ENCODE peak calls at places on chromosomes 4 and X, in eight cellular contexts. F is tibial artery; P is WERI-Rb-1; Q is nephron progenitor cell; S is endothelial cell; L is cardiac fibroblast; V is CD8-positive, alpha-beta T cell; I is esophagus squamous epithelium. T is an unnamed sample.

GRCh38 chr4:122000849-122001248 is 49.0 kb upstream of the TRPC3 start:
- DNase-seq in F (no peak), L (no peak), P (no peak), V (no peak), Q (no peak), I (no peak), S (no peak), T (no peak)

GRCh38 chrX:23012636-23013035 is 12.9 kb downstream of the DDX53 start:
- DNase-seq in I (no peak), L (no peak), V (no peak), Q (no peak), S (no peak), F (no peak), P (no peak), T (no peak)

GRCh38 chrX:46715521-46715920 is 43.4 kb downstream of the SLC9A7 start:
- DNase-seq in P (no peak), Q (no peak), I (no peak), F (no peak), L (no peak), S (no peak), V (no peak), T (no peak)

GRCh38 chr4:128424524-128425195 is 137.0 kb upstream of the PGRMC2 start:
- DNase-seq in S (no peak), P (no peak), F (no peak), I (no peak), V (no peak), Q (no peak), L (peak), T (no peak)

GRCh38 chr4:127140306-127140705 is 492.5 kb upstream of the INTU start:
- DNase-seq in F (no peak), Q (no peak), L (no peak), V (no peak), I (no peak), P (no peak), S (no peak), T (no peak)

GRCh38 chr4:89598602-89599001 is 238.4 kb downstream of the SNCA start:
- DNase-seq in Q (no peak), P (no peak), L (peak), V (no peak), I (no peak), S (no peak), F (no peak), T (no peak)

GRCh38 chrX:148609766-148610698 is 109.6 kb downstream of the AFF2 start:
- DNase-seq in P (peak), V (no peak), L (no peak), F (no peak), I (no peak), S (no peak), Q (peak), T (no peak)

GRCh38 chr4:163681208-163681821 is 186.8 kb downstream of the TMA16 start:
- DNase-seq in P (peak), I (no peak), L (peak), V (no peak), S (peak), F (no peak), Q (peak), T (no peak)

GRCh38 chrX:66872771-66873170 is 233.9 kb upstream of the EDA2R start:
- DNase-seq in L (no peak), Q (no peak), P (no peak), V (no peak), F (no peak), I (no peak), S (no peak), T (no peak)

GRCh38 chr4:123406862-123407261 is 10.3 kb downstream of the SPRY1 start:
- DNase-seq in V (no peak), F (no peak), S (no peak), P (peak), Q (no peak), I (no peak), L (peak), T (no peak)

GRCh38 chrX:24424948-24425347 is 40.1 kb upstream of the PDK3 start:
- DNase-seq in F (peak), V (no peak), P (no peak), I (no peak), Q (no peak), L (peak), S (no peak), T (no peak)

GRCh38 chr4:99008051-99008450 is 12.5 kb downstream of the METAP1 start:
- DNase-seq in I (no peak), S (no peak), Q (no peak), L (no peak), P (no peak), F (no peak), V (no peak), T (no peak)

GRCh38 chr4:36004231-36004851 is 240.0 kb downstream of the ARAP2 start:
- DNase-seq in V (no peak), I (no peak), Q (no peak), S (no peak), F (no peak), L (no peak), P (no peak), T (no peak)

GRCh38 chrX:151476597-151476996 is 79.6 kb downstream of the VMA21 start:
- DNase-seq in I (no peak), L (no peak), S (no peak), Q (no peak), F (no peak), V (no peak), P (no peak), T (no peak)

GRCh38 chrX:21883258-21883657 is 27.5 kb downstream of the YY2 start:
- DNase-seq in V (no peak), I (no peak), F (peak), L (peak), S (no peak), P (no peak), Q (no peak), T (no peak)

GRCh38 chr4:5098176-5098575 is 46.9 kb downstream of the STK32B start:
- DNase-seq in V (no peak), P (no peak), I (no peak), Q (no peak), F (no peak), S (no peak), L (no peak), T (no peak)

GRCh38 chr4:170109586-170110289 is 20.0 kb upstream of the AADAT start:
- DNase-seq in F (no peak), V (no peak), I (no peak), L (peak), S (no peak), P (no peak), Q (no peak), T (no peak)

GRCh38 chr4:133154725-133155124 is 5.6 kb downstream of the PCDH10 start:
- DNase-seq in S (peak), V (no peak), Q (peak), F (no peak), L (peak), P (peak), I (no peak), T (no peak)

GRCh38 chrX:134603806-134604700 is 54.2 kb downstream of the PLAC1 start:
- DNase-seq in P (no peak), Q (no peak), I (no peak), V (no peak), L (peak), S (no peak), F (no peak), T (no peak)

GRCh38 chr4:134747108-134747805 is 545.7 kb upstream of the PABPC4L start:
- DNase-seq in P (no peak), S (no peak), I (no peak), L (no peak), F (no peak), Q (no peak), V (no peak), T (no peak)

GRCh38 chr4:1026115-1026514 is 14.7 kb downstream of the FGFRL1 start:
- DNase-seq in S (no peak), L (no peak), I (no peak), P (peak), V (no peak), F (no peak), Q (peak), T (no peak)

GRCh38 chr4:187016101-187016500 is 292.4 kb upstream of the FAT1 start:
- DNase-seq in F (no peak), P (no peak), L (no peak), I (no peak), Q (no peak), S (no peak), V (no peak), T (no peak)

GRCh38 chr4:37430718-37431416 is 186.3 kb downstream of the NWD2 start:
- DNase-seq in F (no peak), S (no peak), Q (no peak), V (no peak), I (no peak), L (no peak), P (no peak), T (no peak)

GRCh38 chr4:21113496-21114213 is 413.4 kb downstream of the PACRGL start:
- DNase-seq in V (no peak), L (peak), F (no peak), I (no peak), P (no peak), S (no peak), Q (no peak), T (no peak)

GRCh38 chr4:91319869-91320268 is 983.9 kb upstream of the GRID2 start:
- DNase-seq in V (no peak), S (no peak), F (no peak), L (no peak), P (no peak), Q (no peak), I (no peak), T (no peak)

GRCh38 chr4:14345356-14345775 is 656.9 kb upstream of the CPEB2 start:
- DNase-seq in F (no peak), V (no peak), Q (no peak), S (no peak), L (peak), P (no peak), I (no peak), T (no peak)

GRCh38 chr4:131339137-131339536 is 1810.0 kb upstream of the PCDH10 start:
- DNase-seq in I (no peak), L (no peak), V (no peak), F (no peak), P (no peak), S (no peak), Q (no peak), T (no peak)

GRCh38 chrX:15737957-15738685 is at the start of gene CA5B:
- DNase-seq in F (peak), S (peak), P (peak), I (peak), Q (peak), L (peak), V (peak), T (peak)

GRCh38 chrX:135632353-135632752 is 81.1 kb upstream of the CT45A1 start:
- DNase-seq in Q (no peak), L (peak), I (no peak), S (no peak), F (no peak), V (no peak), P (no peak), T (no peak)

GRCh38 chr4:121454251-121454979 is 73.6 kb upstream of the QRFPR start:
- DNase-seq in I (no peak), P (no peak), F (no peak), S (peak), Q (peak), V (no peak), L (no peak), T (no peak)

GRCh38 chr4:20017439-20017838 is 234.3 kb upstream of the SLIT2 start:
- DNase-seq in V (no peak), P (no peak), Q (no peak), F (no peak), S (no peak), I (no peak), L (no peak), T (no peak)

GRCh38 chr4:143270266-143270838 is 66.3 kb upstream of the GAB1 start:
- DNase-seq in L (peak), Q (no peak), F (no peak), I (no peak), S (no peak), V (no peak), P (no peak), T (no peak)

GRCh38 chr4:171629737-171630136 is 183.5 kb upstream of the GALNTL6 start:
- DNase-seq in I (no peak), Q (no peak), F (no peak), P (peak), V (no peak), S (no peak), L (no peak), T (no peak)

GRCh38 chr4:160717848-160718247 is 1446.0 kb downstream of the FSTL5 start:
- DNase-seq in F (no peak), V (no peak), L (no peak), I (no peak), Q (no peak), S (no peak), P (no peak), T (no peak)

GRCh38 chr4:52983563-52984303 is 121.6 kb downstream of the RASL11B start:
- DNase-seq in F (no peak), P (no peak), V (no peak), L (peak), S (peak), I (no peak), Q (peak), T (no peak)

GRCh38 chr4:33930497-33930896 is 2313.8 kb downstream of the ARAP2 start:
- DNase-seq in F (no peak), V (no peak), L (peak), I (no peak), S (no peak), P (no peak), Q (no peak), T (no peak)

GRCh38 chr4:8473920-8474590 is 33.5 kb downstream of the TRMT44 start:
- DNase-seq in S (no peak), I (no peak), L (no peak), V (no peak), F (no peak), P (no peak), Q (no peak), T (no peak)
- TF ChIP-seq CTCF in S (no peak), I (no peak), L (no peak), V (no peak), F (no peak), P (peak), Q (no peak), T (no peak)

DNA sequence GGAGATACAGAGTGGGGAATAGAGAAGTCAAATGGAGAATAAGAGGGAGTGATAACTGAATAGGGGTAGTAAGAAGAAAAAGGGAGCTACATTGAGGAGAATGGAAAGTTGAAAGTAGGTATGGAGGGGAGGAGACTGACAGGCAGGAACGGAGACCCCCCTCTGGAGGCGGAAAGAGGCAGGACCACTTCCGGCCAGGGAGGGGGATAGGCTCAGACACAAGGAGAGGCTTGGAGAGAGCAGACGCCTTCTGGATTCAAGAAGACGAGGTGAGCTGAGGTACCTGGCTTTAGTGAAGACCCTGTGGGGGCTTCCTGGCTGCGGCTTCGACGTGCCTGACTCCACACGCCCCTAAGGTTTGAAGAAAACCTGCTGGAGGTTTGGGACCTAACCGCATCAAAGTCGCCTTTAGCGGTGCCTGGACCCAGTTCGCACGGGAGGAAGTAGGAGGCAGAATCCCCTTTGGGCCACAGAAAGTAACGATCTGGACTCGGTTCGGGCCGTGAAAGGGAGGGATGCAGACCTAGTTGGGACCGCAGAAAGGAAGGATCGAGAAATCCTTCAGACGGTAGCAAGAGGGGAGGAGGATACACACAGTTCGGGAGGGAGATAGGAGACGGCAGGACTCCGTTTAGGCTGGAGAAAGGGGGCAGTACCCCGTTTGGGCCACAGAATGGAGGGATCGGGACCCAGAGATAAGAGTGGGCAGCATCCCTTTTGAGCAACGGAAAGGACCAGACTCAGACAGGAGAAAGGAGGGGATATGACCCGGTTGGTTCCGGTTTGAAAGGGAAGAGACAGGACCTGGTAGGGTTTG is at the start of gene TRO:
- DNase-seq in P (peak), Q (peak), F (no peak), I (no peak), L (peak), S (peak), V (no peak), T (no peak)
- TF ChIP-seq CTCF in P (peak), Q (peak), F (no peak), I (no peak), L (no peak), S (peak), V (no peak), T (peak)

GRCh38 chr4:118327554-118328241 is 25.1 kb downstream of the PRSS12 start:
- DNase-seq in S (no peak), P (no peak), L (no peak), I (no peak), F (no peak), V (no peak), Q (no peak), T (no peak)

GRCh38 chr4:118322831-118323502 is 29.8 kb downstream of the PRSS12 start:
- DNase-seq in P (no peak), S (no peak), Q (no peak), I (no peak), V (no peak), F (no peak), L (no peak), T (no peak)

GRCh38 chr4:118329849-118330248 is 23.0 kb downstream of the PRSS12 start:
- DNase-seq in Q (no peak), V (no peak), F (no peak), S (no peak), I (no peak), L (no peak), P (no peak), T (no peak)

GRCh38 chr4:118326585-118326984 is 26.2 kb downstream of the PRSS12 start:
- DNase-seq in V (no peak), Q (no peak), S (no peak), F (no peak), I (no peak), L (no peak), P (no peak), T (no peak)

DNA sequence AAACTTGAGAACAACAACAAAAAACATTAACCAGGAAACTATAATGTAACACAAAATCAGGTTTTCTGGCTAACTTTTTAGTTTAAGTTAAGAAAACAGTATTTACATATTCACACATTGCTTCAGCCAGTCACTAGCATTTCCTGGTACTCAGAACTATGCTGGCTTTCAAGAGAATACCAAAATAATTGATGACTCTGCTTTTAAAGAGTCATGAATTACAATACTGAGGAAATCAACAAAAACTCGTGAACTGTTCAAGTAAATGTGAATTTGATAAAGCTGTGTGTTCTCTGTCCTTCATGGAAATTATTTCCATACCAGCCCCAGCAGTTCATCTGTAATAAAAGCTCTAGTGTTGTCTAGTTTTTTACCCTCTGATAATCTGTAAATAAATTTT is 27.4 kb downstream of the PRSS12 start:
- DNase-seq in S (no peak), L (no peak), P (no peak), F (no peak), V (no peak), Q (no peak), I (no peak), T (no peak)
- TF ChIP-seq CTCF in S (no peak), L (no peak), P (no peak), F (no peak), V (no peak), Q (no peak), I (no peak), T (no peak)

GRCh38 chrX:40998123-40998522 is 87.1 kb upstream of the USP9X start:
- DNase-seq in P (no peak), I (no peak), L (no peak), Q (no peak), S (no peak), V (no peak), F (no peak), T (no peak)
- TF ChIP-seq CTCF in P (no peak), I (no peak), L (no peak), Q (no peak), S (no peak), V (no peak), F (no peak), T (no peak)

DNA sequence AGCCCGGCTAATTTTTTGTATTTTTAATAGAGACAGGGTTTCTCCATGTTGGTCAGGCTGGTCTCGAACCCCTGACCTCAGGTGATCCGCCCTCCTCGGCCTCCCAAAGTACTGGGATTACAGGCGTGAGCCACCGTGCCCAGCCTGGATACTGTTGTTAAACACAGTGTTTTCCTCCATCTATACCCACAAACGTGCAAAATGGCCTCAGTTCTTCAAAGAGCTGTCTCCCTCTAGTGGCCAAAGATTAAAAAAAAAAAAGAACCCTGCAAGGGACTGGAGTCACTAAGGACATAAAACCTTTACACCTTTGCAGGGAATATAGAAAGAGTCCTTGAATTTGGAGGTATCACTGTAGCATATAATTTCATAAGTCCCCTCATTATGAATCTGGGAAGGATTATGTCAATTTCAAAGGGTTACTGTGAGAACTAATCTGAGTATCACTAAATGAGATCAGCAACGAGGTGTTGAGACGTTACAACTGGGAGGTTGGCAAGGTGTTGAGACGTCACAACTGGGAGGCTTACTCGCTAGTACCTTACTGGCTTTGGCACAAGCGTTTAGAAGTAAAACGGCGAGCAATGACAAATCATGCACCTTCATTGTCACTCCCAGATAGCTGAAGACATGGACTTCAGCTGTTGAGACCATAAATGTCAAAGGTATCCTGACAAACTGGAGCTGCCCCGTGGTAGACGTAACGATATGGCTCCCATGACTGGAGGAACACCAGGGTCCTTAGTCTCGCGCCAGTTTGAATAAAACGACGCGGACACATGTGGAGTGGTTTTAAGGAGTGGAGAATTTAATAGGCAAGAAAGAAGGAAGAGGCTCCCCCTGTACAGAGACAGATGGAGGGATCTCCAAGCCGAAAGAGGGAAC is 33.4 kb upstream of the ENPP6 start:
- DNase-seq in L (peak), I (no peak), F (no peak), S (no peak), V (no peak), Q (no peak), P (peak), T (no peak)
- TF ChIP-seq CTCF in L (peak), I (peak), F (peak), S (peak), V (peak), Q (peak), P (peak), T (peak)

GRCh38 chr4:153576443-153576774 is 107.7 kb upstream of the TLR2 start:
- DNase-seq in Q (no peak), F (no peak), V (no peak), P (no peak), I (no peak), S (no peak), L (no peak), T (no peak)
- TF ChIP-seq CTCF in Q (no peak), F (no peak), V (no peak), P (no peak), I (no peak), S (no peak), L (no peak), T (no peak)

T was measured in progenitor cell of endocrine pancreas.